ENCODE peak calls at places on chromosome 13, in eight cellular contexts. M is tibial nerve; U is effector CD4-positive, alpha-beta T cell; W is neural crest cell; X is cortex of kidney; Y is NCI-H2171 treated with DMSO at 0.1 percent for 48 hours; I is activated T-helper 1 cell treated with anti-CD3 and anti-CD28 coated beads, Interleukin-12 subunit alpha, Interleukin-12 subunit beta, Interleukin-2, Interleukin-4 antibody, amounts not matched to agents 30 ng/mL and 10 ng/mL and 1 ng/mL, durations not matched to agents 14 hours and 24 hours and 36 hours; T is stimulated activated CD8-positive, alpha-beta memory T cell treated with anti-CD3 and anti-CD28 coated beads, Interleukin-12 subunit alpha, Interleukin-12 subunit beta, amount 100 ng/mL, for 1 hour. P is an unnamed sample.

GRCh38 chr13:73272831-73273230 is 214.0 kb downstream of the KLF5 start:
- DNase-seq in T (no peak), X (no peak), I (no peak), Y (no peak), U (no peak), M (no peak), W (no peak), P (no peak)

GRCh38 chr13:49108204-49108603 is 111.9 kb upstream of the MLNR start:
- DNase-seq in U (no peak), X (no peak), W (no peak), M (no peak), T (no peak), Y (no peak), I (no peak), P (no peak)

GRCh38 chr13:95656386-95657015 is 12.0 kb upstream of the DZIP1 start:
- DNase-seq in T (no peak), W (no peak), U (no peak), Y (no peak), M (no peak), I (no peak), X (no peak), P (no peak)

GRCh38 chr13:42246541-42246940 is 25.4 kb upstream of the AKAP11 start:
- DNase-seq in T (no peak), X (no peak), I (no peak), M (no peak), Y (no peak), W (no peak), U (no peak), P (no peak)

GRCh38 chr13:42107006-42107405 is 58.6 kb downstream of the DGKH start:
- DNase-seq in X (no peak), Y (no peak), M (no peak), W (no peak), U (no peak), I (no peak), T (no peak), P (no peak)

GRCh38 chr13:39226359-39226758 is 188.1 kb downstream of the NHLRC3 start:
- DNase-seq in Y (no peak), M (no peak), T (no peak), W (no peak), I (no peak), U (no peak), X (no peak), P (no peak)

GRCh38 chr13:41470187-41470586 is 12.8 kb downstream of the RGCC start:
- DNase-seq in Y (no peak), M (no peak), W (no peak), U (no peak), I (no peak), X (no peak), T (no peak), P (no peak)

GRCh38 chr13:108306768-108307332 is 37.3 kb downstream of the TNFSF13B start:
- DNase-seq in X (no peak), M (no peak), Y (no peak), U (no peak), I (no peak), W (no peak), T (no peak), P (no peak)

GRCh38 chr13:30529085-30529815 is 63.5 kb upstream of the HMGB1 start:
- DNase-seq in X (no peak), I (no peak), M (no peak), U (no peak), T (no peak), Y (no peak), W (no peak), P (peak; percentile 75)

GRCh38 chr13:100645382-100645781 is 29.2 kb downstream of the TMTC4 start:
- DNase-seq in Y (no peak), I (no peak), M (no peak), W (no peak), T (no peak), X (no peak), U (no peak), P (no peak)

GRCh38 chr13:76879211-76879875 is 6.9 kb downstream of the KCTD12 start:
- DNase-seq in X (no peak), I (peak; percentile 32), U (peak; percentile 47), T (peak; percentile 40), M (no peak), Y (peak; percentile 49), W (no peak), P (peak; percentile 94)

GRCh38 chr13:24083722-24084421 is 76.6 kb upstream of the SPATA13 start:
- DNase-seq in T (no peak), Y (no peak), U (no peak), W (peak; percentile 28), I (no peak), M (no peak), X (no peak), P (peak; percentile 18)

GRCh38 chr13:85586422-85586831 is 212.8 kb downstream of the SLITRK6 start:
- DNase-seq in W (no peak), X (no peak), U (no peak), M (no peak), I (no peak), T (no peak), Y (no peak), P (no peak)

GRCh38 chr13:74134777-74135305 is 637 bp upstream of the KLF12 start:
- DNase-seq in T (peak; percentile 27), Y (peak; percentile 80), I (peak; percentile 51), U (peak; percentile 64), M (peak; percentile 16), W (peak; percentile 54), X (no peak), P (peak; percentile 77)

GRCh38 chr13:41463823-41464602 is 6.7 kb downstream of the RGCC start:
- DNase-seq in X (no peak), W (no peak), Y (no peak), M (no peak), I (peak; percentile 43), T (peak; percentile 32), U (no peak), P (no peak)

GRCh38 chr13:102651892-102652291 is 43.0 kb downstream of the METTL21C start:
- DNase-seq in T (no peak), U (no peak), X (no peak), M (no peak), W (no peak), Y (no peak), I (no peak), P (no peak)

GRCh38 chr13:45185286-45185685 is 15.6 kb downstream of the KCTD4 start:
- DNase-seq in I (no peak), T (no peak), W (no peak), M (no peak), U (no peak), X (no peak), Y (no peak), P (no peak)

GRCh38 chr13:44415815-44416214 is 42.2 kb downstream of the SERP2 start:
- DNase-seq in W (no peak), M (no peak), U (no peak), Y (no peak), X (no peak), T (no peak), I (no peak), P (no peak)

GRCh38 chr13:98890186-98890585 is 87.7 kb downstream of the DOCK9 start:
- DNase-seq in Y (peak; percentile 20), T (no peak), U (no peak), M (peak; percentile 22), W (no peak), I (no peak), X (no peak), P (peak; percentile 93)

GRCh38 chr13:25114220-25114619 is 18.3 kb downstream of the PABPC3 start:
- DNase-seq in U (peak; percentile 30), T (peak; percentile 24), X (no peak), Y (peak; percentile 75), I (peak; percentile 42), M (peak; percentile 26), W (peak; percentile 78), P (peak; percentile 78)

GRCh38 chr13:44474122-44474910 is 100.7 kb downstream of the SERP2 start:
- DNase-seq in U (no peak), X (no peak), M (no peak), T (no peak), Y (no peak), W (no peak), I (no peak), P (peak; percentile 21)

GRCh38 chr13:32134241-32134801 is 102.7 kb downstream of the FRY start:
- DNase-seq in W (no peak), T (no peak), U (no peak), X (no peak), I (no peak), M (no peak), Y (no peak), P (peak; percentile 60)

GRCh38 chr13:109644069-109644750 is 142.2 kb downstream of the IRS2 start:
- DNase-seq in I (no peak), T (no peak), X (no peak), Y (no peak), U (no peak), W (no peak), M (no peak), P (no peak)

GRCh38 chr13:35720690-35721554 is 244.4 kb upstream of the MAB21L1 start:
- DNase-seq in W (peak; percentile 76), X (no peak), Y (peak; percentile 40), I (peak; percentile 1), T (no peak), U (no peak), M (no peak), P (peak; percentile 75)

GRCh38 chr13:114123876-114124275 is 8.5 kb downstream of the RASA3 start:
- DNase-seq in M (no peak), U (no peak), I (no peak), Y (no peak), X (no peak), T (no peak), W (no peak), P (no peak)

GRCh38 chr13:29921542-29921941 is 71.1 kb upstream of the UBL3 start:
- DNase-seq in X (no peak), T (no peak), I (no peak), W (no peak), U (no peak), Y (no peak), M (no peak), P (no peak)

GRCh38 chr13:50011461-50011860 is 3.8 kb upstream of the KCNRG start:
- DNase-seq in M (no peak), W (no peak), T (no peak), U (no peak), I (no peak), X (no peak), Y (no peak), P (no peak)

GRCh38 chr13:30745917-30746686 is 10.8 kb downstream of the ALOX5AP start:
- DNase-seq in I (no peak), Y (no peak), X (no peak), U (no peak), W (no peak), M (no peak), T (no peak), P (no peak)

GRCh38 chr13:28754698-28755545 is 36.2 kb upstream of the SLC46A3 start:
- DNase-seq in M (no peak), X (no peak), T (no peak), I (peak; percentile 1), W (no peak), U (no peak), Y (no peak), P (peak; percentile 26)

GRCh38 chr13:43428545-43429287 is 358.1 kb downstream of the ENOX1 start:
- DNase-seq in Y (no peak), I (no peak), U (no peak), M (no peak), W (no peak), X (no peak), T (no peak), P (no peak)

GRCh38 chr13:28657784-28658538 is 969 bp upstream of the POMP start:
- DNase-seq in I (no peak), T (no peak), Y (no peak), M (no peak), W (no peak), U (no peak), X (no peak), P (peak; percentile 40)

GRCh38 chr13:40172149-40172591 is 494.3 kb downstream of the FOXO1 start:
- DNase-seq in W (no peak), U (no peak), Y (peak; percentile 21), T (no peak), X (no peak), M (no peak), I (no peak), P (no peak)

GRCh38 chr13:92175330-92175729 is 776.9 kb downstream of the GPC5 start:
- DNase-seq in I (no peak), Y (peak; percentile 62), T (no peak), W (peak; percentile 6), X (no peak), M (no peak), U (no peak), P (peak; percentile 56)

GRCh38 chr13:34748078-34748477 is 194.0 kb upstream of the NBEA start:
- DNase-seq in W (no peak), T (no peak), U (no peak), Y (no peak), I (no peak), M (no peak), X (no peak), P (peak; percentile 64)